ENCODE peak calls at places on chromosomes 3 and 15, in six cellular contexts. V is activated CD8-positive, alpha-beta memory T cell treated with anti-CD3 and anti-CD28 coated beads, Interleukin-2, amount 10 ng/mL, durations not matched to agents 7 days and 5 days; S is fibroblast of pulmonary artery; J is GM06990; F is left ventricle myocardium inferior; Z is lower lobe of right lung. A is an unnamed sample.

GRCh38 chr3:81743096-81744025 is 18.1 kb downstream of the GBE1 start:
- DNase-seq in Z (no peak), S (peak; percentile 98), V (no peak), J (no peak), F (no peak), A (no peak)

GRCh38 chr3:120780977-120781376 is 38.4 kb downstream of the GTF2E1 start:
- DNase-seq in S (peak; percentile 83), Z (no peak), V (no peak), F (no peak), J (peak; percentile 70), A (no peak)

GRCh38 chr3:128485283-128486156 is 7.5 kb downstream of the GATA2 start:
- DNase-seq in J (no peak), Z (peak; percentile 41), S (no peak), F (no peak), V (no peak), A (no peak)

GRCh38 chr15:64699767-64700388 is 75.5 kb downstream of the RBPMS2 start:
- DNase-seq in J (no peak), S (peak; percentile 63), V (no peak), F (peak; percentile 42), Z (peak; percentile 75), A (no peak)

GRCh38 chr3:64759811-64760210 is 72.0 kb upstream of the ADAMTS9 start:
- DNase-seq in J (no peak), Z (no peak), F (no peak), V (no peak), S (peak; percentile 8), A (no peak)

GRCh38 chr3:185815391-185816282 is 9.2 kb downstream of the IGF2BP2 start:
- DNase-seq in J (no peak), F (no peak), Z (no peak), S (peak; percentile 62), V (no peak), A (no peak)

GRCh38 chr15:62135532-62136134 is 29.5 kb downstream of the C2CD4B start:
- DNase-seq in Z (no peak), S (peak; percentile 94), J (no peak), F (no peak), V (no peak), A (no peak)

GRCh38 chr3:114775395-114775794 is 371.7 kb downstream of the ZBTB20 start:
- DNase-seq in F (no peak), V (no peak), Z (no peak), J (no peak), S (peak; percentile 28), A (no peak)

GRCh38 chr3:46703013-46703520 is 1.9 kb downstream of the TMIE start:
- DNase-seq in S (no peak), Z (peak; percentile 27), V (no peak), F (peak; percentile 4), J (no peak), A (no peak)

GRCh38 chr3:57597240-57597972 is at the start of gene ARF4:
- DNase-seq in S (peak; percentile 100), Z (peak; percentile 99), V (peak; percentile 100), J (peak; percentile 100), F (peak; percentile 99), A (peak; percentile 93)